ENCODE peak calls at places on chromosomes 12 and 14, in ten cellular contexts. A is colonic mucosa; Q is NCI-H1417; L is frontal cortex; D is activated CD4-positive, alpha-beta T cell treated with anti-CD3 and anti-CD28 coated beads, Interleukin-2, amount 50 U/mL, for 1 hour; N is cardiac muscle cell; M is T47D; F is T1000; S is foreskin fibroblast; P is dorsolateral prefrontal cortex. K is an unnamed sample.

GRCh38 chr12:124910561-124911478 is 3.6 kb downstream of the UBC start:
- DNase-seq in A (peak), Q (no peak), L (no peak), D (no peak), N (peak), M (no peak), F (no peak), S (peak), P (no peak), K (no peak)

GRCh38 chr14:70803321-70804110 is 5.8 kb downstream of the MAP3K9 start:
- DNase-seq in A (no peak), Q (no peak), L (no peak), D (no peak), N (no peak), M (no peak), F (no peak), S (no peak), P (no peak), K (no peak)

GRCh38 chr14:83764656-83765055 is 1765.3 kb upstream of the FLRT2 start:
- DNase-seq in A (no peak), Q (no peak), L (no peak), D (no peak), N (no peak), M (no peak), F (no peak), S (no peak), P (no peak), K (no peak)

GRCh38 chr12:108495054-108495453 is 20.0 kb upstream of the FICD start:
- DNase-seq in A (no peak), Q (no peak), L (no peak), D (no peak), N (peak), M (no peak), F (no peak), S (no peak), P (no peak), K (peak)

GRCh38 chr12:40145896-40146295 is 40.0 kb upstream of the SLC2A13 start:
- DNase-seq in A (no peak), Q (no peak), L (no peak), D (no peak), N (no peak), M (no peak), F (no peak), S (no peak), P (no peak), K (no peak)

GRCh38 chr14:68685419-68686211 is 107.3 kb downstream of the ZFP36L1 start:
- DNase-seq in A (no peak), Q (peak), L (no peak), D (peak), N (peak), M (no peak), F (no peak), S (no peak), P (no peak), K (no peak)

GRCh38 chr12:94073441-94074051 is 74.8 kb upstream of the PLXNC1 start:
- DNase-seq in A (no peak), Q (no peak), L (no peak), D (no peak), N (peak), M (no peak), F (no peak), S (no peak), P (no peak), K (no peak)

GRCh38 chr14:105203701-105204100 is 22.6 kb upstream of the NUDT14 start:
- DNase-seq in A (no peak), Q (no peak), L (no peak), D (no peak), N (no peak), M (no peak), F (no peak), S (no peak), P (no peak), K (no peak)

GRCh38 chr12:46153267-46153872 is 115.5 kb downstream of the SLC38A1 start:
- DNase-seq in A (no peak), Q (no peak), L (no peak), D (no peak), N (peak), M (no peak), F (no peak), S (no peak), P (no peak), K (peak)

GRCh38 chr12:92859650-92860386 is 69.3 kb downstream of the EEA1 start:
- DNase-seq in A (no peak), Q (peak), L (no peak), D (no peak), N (no peak), M (no peak), F (no peak), S (no peak), P (no peak), K (no peak)

GRCh38 chr14:100302616-100303015 is 3.6 kb downstream of the SLC25A29 start:
- DNase-seq in A (no peak), Q (no peak), L (no peak), D (no peak), N (no peak), M (no peak), F (no peak), S (no peak), P (no peak), K (no peak)

GRCh38 chr14:61653507-61653906 is 41.8 kb upstream of the HIF1A start:
- DNase-seq in A (no peak), Q (no peak), L (no peak), D (no peak), N (peak), M (no peak), F (peak), S (peak), P (no peak), K (peak)

GRCh38 chr14:23442721-23443356 is 7.4 kb upstream of the MYH7 start:
- DNase-seq in A (no peak), Q (no peak), L (no peak), D (no peak), N (no peak), M (no peak), F (peak), S (no peak), P (no peak), K (no peak)

GRCh38 chr12:108793756-108794441 is 62.6 kb upstream of the CORO1C start:
- DNase-seq in A (no peak), Q (no peak), L (no peak), D (no peak), N (peak), M (no peak), F (no peak), S (no peak), P (no peak), K (no peak)

GRCh38 chr14:105283028-105283427 is 17.8 kb downstream of the BRF1 start:
- DNase-seq in A (no peak), Q (no peak), L (no peak), D (no peak), N (no peak), M (no peak), F (no peak), S (no peak), P (no peak), K (no peak)

GRCh38 chr12:43277630-43278267 is 274.3 kb downstream of the ADAMTS20 start:
- DNase-seq in A (no peak), Q (no peak), L (no peak), D (no peak), N (peak), M (no peak), F (no peak), S (peak), P (no peak), K (peak)

GRCh38 chr12:42525444-42525843 is 64.1 kb downstream of the PRICKLE1 start:
- DNase-seq in A (no peak), Q (no peak), L (no peak), D (no peak), N (no peak), M (no peak), F (no peak), S (no peak), P (no peak), K (no peak)

GRCh38 chr14:89960895-89961294 is 5.2 kb downstream of the TDP1 start:
- DNase-seq in A (no peak), Q (no peak), L (no peak), D (no peak), N (no peak), M (no peak), F (no peak), S (no peak), P (no peak), K (no peak)

GRCh38 chr14:54462048-54462447 is 20.9 kb upstream of the CNIH1 start:
- DNase-seq in A (no peak), Q (no peak), L (no peak), D (no peak), N (no peak), M (no peak), F (no peak), S (no peak), P (no peak), K (no peak)

GRCh38 chr12:85874064-85874463 is at the start of gene NTS:
- DNase-seq in A (no peak), Q (peak), L (no peak), D (no peak), N (peak), M (no peak), F (no peak), S (no peak), P (no peak), K (no peak)

GRCh38 chr12:56682323-56682722 is 5.8 kb downstream of the PTGES3 start:
- DNase-seq in A (no peak), Q (no peak), L (no peak), D (no peak), N (no peak), M (no peak), F (no peak), S (no peak), P (no peak), K (no peak)

GRCh38 chr14:51889851-51890250 is 29.4 kb downstream of the GNG2 start:
- DNase-seq in A (no peak), Q (no peak), L (no peak), D (no peak), N (no peak), M (no peak), F (no peak), S (no peak), P (no peak), K (no peak)

GRCh38 chr12:109393437-109394345 is 46.0 kb downstream of the MYO1H start:
- DNase-seq in A (peak), Q (peak), L (peak), D (peak), N (peak), M (peak), F (peak), S (peak), P (no peak), K (peak)

GRCh38 chr14:73764406-73764805 is 50.2 kb upstream of the PNMA1 start:
- DNase-seq in A (peak), Q (no peak), L (no peak), D (no peak), N (peak), M (no peak), F (no peak), S (no peak), P (no peak), K (no peak)

GRCh38 chr14:63388766-63389431 is 70.2 kb upstream of the GPHB5 start:
- DNase-seq in A (peak), Q (peak), L (peak), D (peak), N (peak), M (no peak), F (no peak), S (peak), P (peak), K (peak)

GRCh38 chr12:50103767-50104321 is at the start of gene GPD1:
- DNase-seq in A (peak), Q (peak), L (no peak), D (no peak), N (peak), M (peak), F (no peak), S (no peak), P (peak), K (peak)

GRCh38 chr12:123660328-123660727 is 10.6 kb upstream of the TCTN2 start:
- DNase-seq in A (no peak), Q (no peak), L (no peak), D (no peak), N (peak), M (no peak), F (no peak), S (peak), P (no peak), K (peak)

GRCh38 chr12:88985631-88986030 is 366.7 kb downstream of the DUSP6 start:
- DNase-seq in A (no peak), Q (no peak), L (no peak), D (no peak), N (no peak), M (no peak), F (no peak), S (no peak), P (no peak), K (no peak)

GRCh38 chr12:106957617-106958016 is 1.9 kb downstream of the TMEM263 start:
- DNase-seq in A (no peak), Q (no peak), L (no peak), D (no peak), N (no peak), M (no peak), F (no peak), S (no peak), P (no peak), K (no peak)

GRCh38 chr14:67335781-67336180 is 23.8 kb downstream of the ATP6V1D start:
- DNase-seq in A (no peak), Q (no peak), L (no peak), D (no peak), N (peak), M (no peak), F (no peak), S (no peak), P (no peak), K (no peak)